ENCODE peak calls at places on chromosome 13, in four cellular contexts. P is heart right ventricle; X is effector memory CD4-positive, alpha-beta T cell; I is body of pancreas. Q is an unnamed sample. For H3K27me3 and H3K9me3, the result is how much of the 10 kb centered on the place peaks cover.

GRCh38 chr13:77514336-77514726 is 21.2 kb upstream of the SCEL start:
- DNase-seq in P (no peak), X (no peak), I (no peak), Q (no peak)

GRCh38 chr13:45715351-45715750 is 13.2 kb downstream of the CBY2 start:
- DNase-seq in P (no peak), X (no peak), I (no peak), Q (no peak)

GRCh38 chr13:44792096-44792495 is 197.2 kb downstream of the NUFIP1 start:
- DNase-seq in P (no peak), X (no peak), I (no peak), Q (no peak)

GRCh38 chr13:38430761-38431160 is 81.1 kb downstream of the UFM1 start:
- DNase-seq in P (no peak), X (no peak), I (no peak), Q (no peak)

GRCh38 chr13:32019612-32020233 is 11.9 kb upstream of the FRY start:
- DNase-seq in P (no peak), X (no peak), I (peak), Q (no peak)

GRCh38 chr13:28750187-28751045 is 31.6 kb upstream of the SLC46A3 start:
- DNase-seq in P (no peak), X (no peak), I (no peak), Q (no peak)

GRCh38 chr13:111388851-111389500 is 68.5 kb downstream of the TEX29 start:
- DNase-seq in P (no peak), X (no peak), I (no peak), Q (no peak)

GRCh38 chr13:46210362-46211083 is 1.2 kb upstream of the LRRC63 start:
- DNase-seq in P (no peak), X (no peak), I (no peak), Q (no peak)

GRCh38 chr13:83825676-83826075 is 56.6 kb downstream of the SLITRK1 start:
- DNase-seq in P (no peak), X (no peak), I (no peak), Q (no peak)

GRCh38 chr13:65497265-65497664 is 1732.9 kb downstream of the PCDH9 start:
- DNase-seq in P (no peak), X (no peak), I (no peak), Q (no peak)

GRCh38 chr13:26508885-26509284 is 48.6 kb upstream of the WASF3 start:
- DNase-seq in P (peak), X (no peak), I (peak), Q (no peak)

GRCh38 chr13:77338961-77339401 is 12.1 kb upstream of the MYCBP2 start:
- DNase-seq in P (no peak), X (no peak), I (no peak), Q (no peak)

GRCh38 chr13:57634829-57635165 is 3.3 kb downstream of the PCDH17 start:
- DNase-seq in P (peak), X (no peak), I (no peak), Q (no peak)

GRCh38 chr13:30154531-30154930 is 152.8 kb downstream of the KATNAL1 start:
- DNase-seq in P (no peak), X (no peak), I (no peak), Q (no peak)

GRCh38 chr13:69935043-69935442 is 172.6 kb upstream of the ATXN8OS start:
- DNase-seq in P (no peak), X (no peak), I (no peak), Q (no peak)

GRCh38 chr13:23728807-23729206 is 158.6 kb downstream of the TNFRSF19 start:
- DNase-seq in P (no peak), X (no peak), I (no peak), Q (no peak)

GRCh38 chr13:113765241-113765910 is 6.3 kb downstream of the TMEM255B start:
- DNase-seq in P (no peak), X (no peak), I (no peak), Q (no peak)

GRCh38 chr13:53254495-53254894 is 225.9 kb downstream of the OLFM4 start:
- DNase-seq in P (no peak), X (no peak), I (no peak), Q (no peak)

GRCh38 chr13:43686557-43686956 is 100.2 kb downstream of the ENOX1 start:
- DNase-seq in P (peak), X (no peak), I (peak), Q (no peak)

GRCh38 chr13:111411186-111411858 is 90.9 kb downstream of the TEX29 start:
- DNase-seq in P (no peak), X (no peak), I (no peak), Q (no peak)

GRCh38 chr13:27043013-27043412 is 128.6 kb downstream of the USP12 start:
- DNase-seq in P (no peak), X (no peak), I (no peak), Q (no peak)

GRCh38 chr13:33158271-33158670 is 127.3 kb downstream of the STARD13 start:
- DNase-seq in P (no peak), X (no peak), I (no peak), Q (no peak)

GRCh38 chr13:33158830-33159229 is 126.7 kb downstream of the STARD13 start:
- DNase-seq in P (no peak), X (no peak), I (no peak), Q (no peak)

GRCh38 chr13:33153421-33154381 is 131.9 kb downstream of the STARD13 start:
- DNase-seq in P (peak), X (no peak), I (no peak), Q (no peak)

GRCh38 chr13:33152389-33152788 is 133.2 kb downstream of the STARD13 start:
- DNase-seq in P (no peak), X (no peak), I (no peak), Q (no peak)

DNA sequence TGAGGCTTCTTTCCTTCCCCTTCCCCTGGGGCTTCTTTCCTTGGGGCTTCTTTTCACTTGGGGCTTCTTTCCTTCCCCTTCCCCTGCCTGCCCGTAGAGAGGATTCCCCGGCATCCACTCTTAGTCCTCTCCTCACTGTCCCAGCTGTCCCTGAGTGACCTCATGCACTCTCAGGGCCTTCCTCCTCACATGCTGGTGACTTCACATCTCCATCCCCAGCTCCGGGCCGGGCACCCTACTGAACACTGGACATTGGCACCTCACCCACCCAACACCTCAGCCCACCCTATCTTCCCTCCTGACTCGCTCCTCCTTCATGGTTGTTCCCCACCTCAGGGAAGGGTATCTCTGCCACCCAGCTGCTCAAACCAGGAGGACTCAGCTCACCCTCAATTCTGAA is 130.6 kb downstream of the STARD13 start:
- DNase-seq in P (no peak), X (no peak), I (no peak), Q (no peak)
- H3K27me3 ChIP-seq in P (under half), X (under half), I (under half), Q (under half)

GRCh38 chr13:73440296-73440895 is 381.6 kb downstream of the KLF5 start:
- DNase-seq in P (no peak), X (no peak), I (no peak), Q (no peak)
- H3K9me3 ChIP-seq in P (under half), X (under half), I (under half), Q (under half)

GRCh38 chr13:108034909-108035308 is 180.4 kb downstream of the LIG4 start:
- DNase-seq in P (no peak), X (no peak), I (no peak), Q (no peak)
- H3K27me3 ChIP-seq in P (under half), X (under half), I (under half), Q (under half)

DNA sequence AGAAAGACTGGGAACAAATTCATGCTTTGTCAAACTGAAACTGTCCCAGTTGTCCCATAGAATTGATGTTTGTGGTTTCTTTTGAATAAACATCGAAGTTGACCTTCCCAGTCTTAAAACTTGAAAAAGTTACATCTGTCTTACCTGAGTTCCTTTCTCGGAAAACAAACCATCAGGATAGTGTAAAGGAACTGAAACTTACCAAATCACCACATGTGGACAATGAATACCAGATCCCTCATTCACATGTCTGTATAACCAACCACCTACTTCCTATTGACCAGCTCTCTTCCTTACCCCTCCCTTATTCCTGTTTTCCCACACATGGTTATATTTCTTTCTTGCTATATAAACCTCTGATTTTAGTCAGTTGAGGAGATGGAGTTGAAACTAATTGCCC is 791.7 kb upstream of the PCDH20 start:
- DNase-seq in P (no peak), X (no peak), I (no peak), Q (no peak)
- H3K9me3 ChIP-seq in P (under half), X (under half), I (under half), Q (under half)

DNA sequence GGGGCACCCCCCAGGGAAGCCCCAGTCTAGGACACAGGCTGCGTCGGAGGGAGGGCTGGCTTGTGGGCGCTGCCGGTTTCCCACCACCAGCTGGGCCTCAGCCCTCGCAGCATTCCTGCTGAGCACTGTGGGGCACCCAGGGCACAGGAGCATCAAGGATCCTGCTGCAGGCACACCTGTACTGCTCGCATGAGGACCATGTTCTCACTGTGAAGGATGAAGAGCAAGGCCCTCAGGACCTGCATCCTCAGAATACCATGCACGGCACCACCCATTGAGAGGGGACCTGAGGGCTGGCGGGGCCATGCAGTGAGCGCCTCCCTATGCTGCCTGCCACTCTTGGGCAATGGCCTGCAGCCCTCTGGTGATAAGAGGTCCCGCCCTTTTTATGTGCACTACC is 31.4 kb downstream of the TUBA3C start:
- DNase-seq in P (no peak), X (no peak), I (no peak), Q (no peak)
- H3K27me3 ChIP-seq in P (under half), X (under half), I (under half), Q (under half)

Q was measured in CD4-positive, alpha-beta memory T cell.